ENCODE peak calls at places on chromosomes 13 and 19, in eight cellular contexts. Y is iris pigment epithelial cell; L is right cardiac atrium; K is stimulated activated CD8-positive, alpha-beta memory T cell treated with anti-CD3 and anti-CD28 coated beads, Interleukin-4, amount 100 ng/mL, for 24 hours; O is upper lobe of left lung; D is NCI-H460; B is EL; X is transverse colon. U is an unnamed sample.
A peak's percentile ranks its signal among the peaks of the same experiment; 100 is the strongest.

GRCh38 chr19:17074628-17075034 is 621 bp downstream of the HAUS8 start:
- DNase-seq in X (no peak), D (no peak), K (no peak), O (no peak), B (no peak), L (no peak), Y (no peak), U (no peak)

GRCh38 chr13:101415358-101416174 is 742 bp downstream of the NALCN start:
- DNase-seq in X (no peak), B (no peak), D (no peak), K (no peak), L (peak; percentile 58), O (no peak), Y (no peak), U (no peak)

GRCh38 chr19:7817801-7818200 is 12.2 kb upstream of the EVI5L start:
- DNase-seq in O (no peak), L (no peak), Y (no peak), K (no peak), B (no peak), X (no peak), D (no peak), U (no peak)

GRCh38 chr19:39416152-39416551 is 3.7 kb downstream of the PLEKHG2 start:
- DNase-seq in O (no peak), B (no peak), X (no peak), L (peak; percentile 45), D (no peak), Y (no peak), K (no peak), U (no peak)

GRCh38 chr13:99389520-99390304 is 82.5 kb upstream of the GPR183 start:
- DNase-seq in Y (no peak), L (no peak), K (no peak), D (no peak), X (no peak), B (no peak), O (no peak), U (no peak)

GRCh38 chr19:1134431-1134830 is 30.6 kb downstream of the GPX4 start:
- DNase-seq in K (no peak), B (no peak), L (no peak), O (no peak), X (no peak), D (no peak), Y (peak; percentile 64), U (no peak)

GRCh38 chr19:17055636-17056035 is 19.6 kb downstream of the HAUS8 start:
- DNase-seq in D (no peak), Y (no peak), L (no peak), B (no peak), O (peak; percentile 59), K (no peak), X (no peak), U (no peak)

GRCh38 chr19:6103217-6103644 is 7.1 kb downstream of the RFX2 start:
- DNase-seq in L (peak; percentile 87), D (no peak), B (peak; percentile 94), Y (peak; percentile 87), X (peak; percentile 56), K (no peak), O (no peak), U (no peak)

GRCh38 chr19:55383279-55383788 is 758 bp downstream of the TMEM238 start:
- DNase-seq in L (no peak), B (no peak), K (no peak), X (peak; percentile 30), D (no peak), Y (no peak), O (no peak), U (no peak)

GRCh38 chr13:106276876-106277275 is 258.6 kb downstream of the EFNB2 start:
- DNase-seq in O (no peak), Y (peak; percentile 48), B (no peak), L (no peak), D (no peak), X (no peak), K (no peak), U (no peak)

GRCh38 chr19:4606921-4607678 is 32.2 kb upstream of the TNFAIP8L1 start:
- DNase-seq in Y (no peak), D (no peak), L (peak; percentile 86), K (no peak), O (peak; percentile 83), X (no peak), B (no peak), U (no peak)

GRCh38 chr19:39430675-39431593 is 4.8 kb downstream of the RPS16 start:
- DNase-seq in Y (peak; percentile 100), B (peak; percentile 90), K (no peak), X (peak; percentile 59), O (no peak), D (peak; percentile 96), L (no peak), U (peak; percentile 38)

GRCh38 chr19:19488875-19489690 is 26.3 kb downstream of the TSSK6 start:
- DNase-seq in B (peak; percentile 96), D (peak; percentile 57), O (no peak), X (peak; percentile 79), K (peak; percentile 68), L (peak; percentile 91), Y (peak; percentile 94), U (peak; percentile 84)

GRCh38 chr19:29845576-29846176 is 33.9 kb downstream of the CCNE1 start:
- DNase-seq in O (peak; percentile 79), B (peak; percentile 65), L (peak; percentile 49), X (peak; percentile 37), Y (peak; percentile 40), D (no peak), K (no peak), U (peak; percentile 41)

GRCh38 chr19:41206926-41207750 is 11.9 kb upstream of the AXL start:
- DNase-seq in Y (no peak), O (peak; percentile 36), L (peak; percentile 97), B (no peak), D (no peak), X (peak; percentile 48), K (no peak), U (no peak)

GRCh38 chr13:111122056-111122455 is 6.9 kb downstream of the ARHGEF7 start:
- DNase-seq in K (no peak), Y (peak; percentile 5), B (no peak), X (no peak), L (no peak), D (no peak), O (peak; percentile 63), U (no peak)

GRCh38 chr19:13537454-13537853 is 31.2 kb upstream of the CACNA1A start:
- DNase-seq in L (no peak), X (no peak), Y (no peak), K (no peak), D (no peak), O (no peak), B (no peak), U (no peak)

GRCh38 chr13:40878321-40878720 is 88.9 kb downstream of the SLC25A15 start:
- DNase-seq in O (no peak), B (no peak), K (no peak), D (no peak), X (no peak), L (no peak), Y (peak; percentile 57), U (no peak)

GRCh38 chr19:449916-450315 is 10.9 kb downstream of the SHC2 start:
- DNase-seq in Y (no peak), O (peak; percentile 53), B (no peak), L (no peak), X (no peak), K (no peak), D (no peak), U (no peak)